ENCODE peak calls at places on chromosomes 6 and 20, in six cellular contexts. R is astrocyte of the cerebellum, Q is Calu3, U is cardiac fibroblast, O is HepG2, G is fibroblast of pulmonary artery. L is an unnamed sample.

GRCh38 chr20:43576108-43576507 is 14.6 kb upstream of the IFT52 start:
- DNase-seq in O (no peak), U (no peak), Q (no peak), R (no peak), G (no peak), L (no peak)

GRCh38 chr6:127879685-127880084 is 21.2 kb downstream of the THEMIS start:
- DNase-seq in U (peak), R (no peak), Q (no peak), O (no peak), G (peak), L (no peak)

GRCh38 chr20:23316626-23317025 is 34.0 kb upstream of the NXT1 start:
- DNase-seq in U (no peak), O (no peak), G (no peak), Q (no peak), R (no peak), L (no peak)

GRCh38 chr6:25640871-25641270 is 11.1 kb upstream of the SCGN start:
- DNase-seq in R (no peak), Q (no peak), G (no peak), O (no peak), U (no peak), L (no peak)

GRCh38 chr20:38729767-38730166 is 5.5 kb downstream of the SLC32A1 start:
- DNase-seq in Q (no peak), G (no peak), R (no peak), U (no peak), O (no peak), L (no peak)

GRCh38 chr6:72132425-72132824 is 246.1 kb downstream of the RIMS1 start:
- DNase-seq in Q (no peak), G (peak), R (no peak), U (no peak), O (no peak), L (no peak)

GRCh38 chr6:22636450-22636849 is 67.1 kb downstream of the HDGFL1 start:
- DNase-seq in R (no peak), G (no peak), O (no peak), U (no peak), Q (no peak), L (no peak)

GRCh38 chr6:75532521-75532920 is 38.9 kb upstream of the FILIP1 start:
- DNase-seq in U (peak), G (peak), R (peak), O (no peak), Q (no peak), L (no peak)

GRCh38 chr6:166583230-166583629 is 3.2 kb downstream of the RAMACL start:
- DNase-seq in R (no peak), U (no peak), G (no peak), Q (no peak), O (no peak), L (no peak)

GRCh38 chr20:860891-861290 is 27.4 kb downstream of the FAM110A start:
- DNase-seq in Q (no peak), U (no peak), G (no peak), R (no peak), O (no peak), L (no peak)

GRCh38 chr6:127949251-127949650 is 48.4 kb upstream of the THEMIS start:
- DNase-seq in R (no peak), U (no peak), Q (no peak), G (no peak), O (no peak), L (no peak)

GRCh38 chr6:52304917-52305316 is 20.4 kb upstream of the MCM3 start:
- DNase-seq in O (no peak), R (peak), Q (no peak), G (peak), U (peak), L (peak)

GRCh38 chr6:24484657-24485318 is 4.6 kb downstream of the GPLD1 start:
- DNase-seq in R (no peak), G (no peak), Q (no peak), O (no peak), U (no peak), L (peak)

GRCh38 chr6:152635949-152636674 is 1.1 kb downstream of the SYNE1 start:
- DNase-seq in G (peak), Q (no peak), O (no peak), R (no peak), U (peak), L (no peak)

GRCh38 chr6:31058128-31058894 is 48.0 kb downstream of the MUC22 start:
- DNase-seq in O (peak), G (peak), R (peak), U (peak), Q (peak), L (peak)

GRCh38 chr6:163712569-163712966 is 298.1 kb downstream of the QKI start:
- DNase-seq in O (no peak), R (no peak), Q (no peak), U (no peak), G (no peak), L (no peak)

GRCh38 chr6:31120151-31120915 is at the start of gene CDSN:
- DNase-seq in R (no peak), U (no peak), O (no peak), G (no peak), Q (no peak), L (no peak)

GRCh38 chr6:86331265-86331840 is 606.0 kb upstream of the HTR1E start:
- DNase-seq in G (no peak), U (no peak), R (no peak), O (no peak), Q (no peak), L (no peak)

GRCh38 chr6:150025201-150025917 is at the start of gene RAET1L:
- DNase-seq in Q (peak), O (no peak), R (no peak), U (peak), G (peak), L (peak)

GRCh38 chr6:53486679-53487078 is 58.2 kb downstream of the GCLC start:
- DNase-seq in R (no peak), Q (no peak), G (no peak), O (no peak), U (no peak), L (no peak)

GRCh38 chr6:166046232-166046631 is 121.4 kb downstream of the TBXT start:
- DNase-seq in U (peak), Q (no peak), G (peak), O (no peak), R (peak), L (no peak)

GRCh38 chr20:16729080-16729479 is 746 bp upstream of the SNRPB2 start:
- DNase-seq in O (no peak), U (no peak), R (no peak), Q (no peak), G (no peak), L (no peak)

GRCh38 chr6:154606457-154606856 is 96.0 kb upstream of the CNKSR3 start:
- DNase-seq in G (peak), R (no peak), O (no peak), Q (peak), U (no peak), L (no peak)

GRCh38 chr6:32940656-32941411 is at the start of gene HLA-DMB:
- DNase-seq in O (peak), U (peak), Q (peak), G (peak), R (peak), L (peak)

GRCh38 chr20:35627121-35627520 is 11.5 kb downstream of the SPAG4 start:
- DNase-seq in U (no peak), Q (no peak), G (no peak), R (no peak), O (no peak), L (no peak)

GRCh38 chr6:141335476-141335875 is 797.2 kb upstream of the GJE1 start:
- DNase-seq in O (no peak), Q (no peak), U (no peak), R (no peak), G (no peak), L (no peak)

GRCh38 chr6:55293116-55293515 is 34.2 kb upstream of the GFRAL start:
- DNase-seq in G (peak), U (peak), R (no peak), Q (no peak), O (peak), L (no peak)

GRCh38 chr20:6231551-6231950 is 108.7 kb upstream of the FERMT1 start:
- DNase-seq in U (peak), Q (no peak), G (peak), R (peak), O (no peak), L (no peak)

GRCh38 chr20:48760403-48760889 is 67.4 kb downstream of the PREX1 start:
- DNase-seq in Q (peak), G (peak), U (peak), O (no peak), R (no peak), L (no peak)

DNA sequence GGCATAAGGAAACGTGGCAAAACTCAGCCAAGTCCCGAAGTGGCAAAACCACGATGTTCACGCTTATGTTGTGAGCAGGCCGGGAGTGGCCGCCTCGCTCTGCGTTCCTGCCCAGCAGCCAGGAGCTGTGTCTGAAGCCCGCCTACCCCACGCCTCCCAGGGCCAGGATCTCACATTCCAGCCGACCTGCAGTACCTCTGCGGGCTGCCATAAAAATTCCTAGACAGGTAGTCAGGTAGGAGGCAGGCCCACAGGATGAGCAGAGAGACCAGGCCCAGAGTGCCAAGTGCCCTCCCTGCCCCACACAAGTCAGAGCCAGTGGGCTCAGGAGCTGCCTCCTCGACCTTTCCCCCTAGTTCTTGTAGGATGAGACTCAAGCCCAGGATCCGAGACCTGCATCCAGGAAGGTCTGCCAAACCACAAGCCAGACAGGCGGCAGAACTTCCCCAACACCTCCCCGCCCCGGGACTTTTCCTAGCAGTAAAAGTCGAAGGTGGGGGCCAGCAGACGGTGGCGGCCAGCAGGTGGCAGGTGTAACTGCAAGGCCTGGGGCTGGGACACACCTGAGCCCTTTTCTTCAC is 16.7 kb downstream of the PMEPA1 start:
- DNase-seq in R (no peak), O (no peak), Q (peak), G (no peak), U (no peak), L (no peak)
- TF ChIP-seq CTCF in R (peak), O (peak), Q (peak), G (no peak), U (no peak), L (no peak)

GRCh38 chr6:46983007-46983411 is 59.1 kb downstream of the ADGRF1 start:
- DNase-seq in R (peak), U (no peak), Q (peak), G (no peak), O (no peak), L (peak)
- TF ChIP-seq CTCF in R (no peak), U (no peak), Q (no peak), G (no peak), O (no peak), L (no peak)

GRCh38 chr6:137801352-137802088 is 65.5 kb upstream of the TNFAIP3 start:
- DNase-seq in O (no peak), G (no peak), U (no peak), R (no peak), Q (no peak), L (no peak)

GRCh38 chr6:137798846-137799245 is 68.2 kb upstream of the TNFAIP3 start:
- DNase-seq in U (no peak), G (no peak), O (no peak), R (peak), Q (no peak), L (no peak)

GRCh38 chr6:137798261-137798660 is 68.8 kb upstream of the TNFAIP3 start:
- DNase-seq in Q (no peak), R (no peak), U (no peak), G (no peak), O (no peak), L (no peak)

GRCh38 chr6:137800749-137801148 is 66.3 kb upstream of the TNFAIP3 start:
- DNase-seq in U (no peak), R (no peak), G (no peak), Q (no peak), O (no peak), L (no peak)

GRCh38 chr6:137799950-137800568 is 67.0 kb upstream of the TNFAIP3 start:
- DNase-seq in U (peak), G (peak), Q (peak), R (peak), O (peak), L (no peak)
- TF ChIP-seq CTCF in U (peak), G (peak), Q (peak), R (peak), O (peak), L (peak)

DNA sequence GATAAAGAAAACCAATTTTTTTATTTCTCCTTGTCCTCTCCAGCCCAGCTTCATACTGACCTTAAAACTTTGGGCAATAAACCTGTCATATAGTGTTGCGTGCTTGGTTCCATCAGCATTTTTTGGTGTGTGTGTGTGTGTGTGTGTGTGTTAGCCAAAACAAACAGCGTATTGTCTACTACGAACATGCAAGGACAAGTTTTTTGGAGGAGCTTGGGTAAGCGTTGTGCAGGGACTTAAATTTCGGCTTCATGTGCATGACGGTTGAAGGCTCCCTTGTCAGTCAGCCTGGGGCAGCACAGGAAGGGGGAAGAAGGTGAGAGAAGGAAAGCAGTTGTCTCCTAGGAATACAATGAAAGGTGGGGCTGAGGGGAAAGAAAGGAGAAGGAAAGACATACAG is 62.0 kb upstream of the PAX1 start:
- DNase-seq in U (no peak), R (no peak), Q (no peak), G (no peak), O (no peak), L (no peak)
- TF ChIP-seq CTCF in U (no peak), R (no peak), Q (no peak), G (no peak), O (no peak), L (no peak)